ENCODE peak calls at places on chromosomes 16 and 17, in eight cellular contexts. G is AG09309; L is activated CD8-positive, alpha-beta T cell treated with anti-CD3 and anti-CD28 coated beads for 36 hours; A is ELF-1; K is activated CD4-positive, alpha-beta T cell treated with anti-CD3 and anti-CD28 coated beads, Interleukin-2, amount 10 ng/mL, durations not matched to agents 24 days and 14 days; C is stimulated activated naive B cell treated with anti-CD40 and anti-IgM and Interleukin-4, amounts not matched to agents 10 μg/mL and 1 μg/mL and 100 μg/mL, for 72 hours; T is CD4-positive, alpha-beta memory T cell; V is tibial artery. E is an unnamed sample.

GRCh38 chr16:18784917-18785623 is 5.1 kb downstream of the RPS15A start:
- DNase-seq in L (no peak), A (no peak), K (no peak), V (no peak), G (no peak), C (no peak), T (no peak), E (no peak)

GRCh38 chr17:50269477-50270429 is 4.5 kb upstream of the TMEM92 start:
- DNase-seq in K (peak; percentile 91), G (no peak), T (peak; percentile 53), L (peak; percentile 88), A (peak; percentile 76), V (peak; percentile 87), C (peak; percentile 36), E (peak; percentile 69)

GRCh38 chr17:58331815-58332719 is 3.5 kb upstream of the TSPOAP1 start:
- DNase-seq in K (peak; percentile 98), V (peak; percentile 55), C (peak; percentile 92), A (no peak), G (no peak), T (peak; percentile 88), L (peak; percentile 96), E (no peak)

GRCh38 chr17:61388561-61389356 is 10.9 kb upstream of the TBX2 start:
- DNase-seq in T (no peak), A (no peak), V (no peak), C (no peak), K (no peak), L (no peak), G (no peak), E (no peak)

GRCh38 chr16:16095646-16096045 is 127.6 kb downstream of the ABCC6 start:
- DNase-seq in V (no peak), K (no peak), A (no peak), C (no peak), T (no peak), G (no peak), L (no peak), E (no peak)

GRCh38 chr16:17365591-17366298 is 105.0 kb downstream of the XYLT1 start:
- DNase-seq in G (peak; percentile 66), A (no peak), V (no peak), C (no peak), T (no peak), L (no peak), K (peak; percentile 51), E (no peak)

GRCh38 chr17:65794572-65794971 is 233.1 kb upstream of the AXIN2 start:
- DNase-seq in T (no peak), L (peak; percentile 12), A (peak; percentile 31), C (no peak), K (peak; percentile 59), V (no peak), G (no peak), E (peak; percentile 36)

GRCh38 chr16:81562174-81562849 is 117.7 kb downstream of the CMIP start:
- DNase-seq in A (no peak), C (no peak), K (no peak), T (no peak), G (no peak), L (no peak), V (no peak), E (no peak)

GRCh38 chr17:73586153-73586906 is 57.9 kb downstream of the SDK2 start:
- DNase-seq in K (no peak), T (no peak), G (no peak), C (no peak), L (no peak), A (no peak), V (no peak), E (peak; percentile 13)

GRCh38 chr16:50585331-50585776 is 37.2 kb downstream of the NKD1 start:
- DNase-seq in L (no peak), T (no peak), C (no peak), V (peak; percentile 76), K (no peak), A (no peak), G (no peak), E (no peak)

GRCh38 chr16:3180445-3180878 is 7.5 kb upstream of the OR1F1 start:
- DNase-seq in C (no peak), T (no peak), L (peak; percentile 49), A (peak; percentile 52), G (no peak), V (no peak), K (peak; percentile 55), E (peak; percentile 77)

GRCh38 chr16:19168173-19169080 is at the start of gene SYT17:
- DNase-seq in C (peak; percentile 21), T (no peak), L (no peak), V (no peak), K (no peak), G (no peak), A (peak; percentile 40), E (no peak)

GRCh38 chr16:25110392-25110947 is 1.1 kb upstream of the LCMT1 start:
- DNase-seq in C (no peak), G (no peak), V (no peak), T (no peak), A (no peak), K (peak; percentile 76), L (peak; percentile 90), E (no peak)

GRCh38 chr17:31724619-31725018 is 134.4 kb downstream of the COPRS start:
- DNase-seq in L (no peak), T (no peak), K (no peak), G (no peak), A (no peak), C (no peak), V (no peak), E (no peak)

GRCh38 chr16:87931504-87931903 is 4.8 kb downstream of the CA5A start:
- DNase-seq in A (peak; percentile 62), V (no peak), C (no peak), G (no peak), L (peak; percentile 41), K (peak; percentile 70), T (no peak), E (no peak)

GRCh38 chr16:29007865-29008593 is 23.2 kb downstream of the LAT start:
- DNase-seq in A (no peak), V (no peak), K (peak; percentile 89), C (no peak), T (peak; percentile 84), G (no peak), L (peak; percentile 91), E (peak; percentile 60)

GRCh38 chr17:51263001-51263400 is 2.7 kb downstream of the UTP18 start:
- DNase-seq in K (no peak), G (no peak), V (no peak), T (no peak), A (no peak), C (no peak), L (no peak), E (peak; percentile 8)

GRCh38 chr16:52141871-52142270 is 405.1 kb downstream of the TOX3 start:
- DNase-seq in L (no peak), C (no peak), V (no peak), K (no peak), T (no peak), G (no peak), A (no peak), E (no peak)

GRCh38 chr16:80040814-80041213 is 440.3 kb upstream of the MAF start:
- DNase-seq in A (no peak), T (no peak), C (no peak), K (no peak), L (no peak), V (no peak), G (no peak), E (no peak)

GRCh38 chr17:307295-307691 is 45.3 kb downstream of the RPH3AL start:
- DNase-seq in T (no peak), V (no peak), A (no peak), G (no peak), C (no peak), K (no peak), L (no peak), E (no peak)

GRCh38 chr17:76381633-76382304 is 2.6 kb upstream of the SPHK1 start:
- DNase-seq in V (no peak), G (no peak), T (no peak), K (no peak), C (no peak), A (peak; percentile 51), L (no peak), E (no peak)

GRCh38 chr17:4934173-4934979 is 2.3 kb downstream of the GP1BA start:
- DNase-seq in G (no peak), A (peak; percentile 64), V (no peak), K (no peak), T (no peak), C (no peak), L (peak; percentile 38), E (peak; percentile 89)

GRCh38 chr17:50586421-50587247 is 26.1 kb downstream of the CACNA1G start:
- DNase-seq in C (no peak), V (no peak), A (peak; percentile 74), G (no peak), K (no peak), L (no peak), T (peak; percentile 5), E (no peak)

GRCh38 chr16:23039118-23039517 is 110.1 kb downstream of the USP31 start:
- DNase-seq in L (no peak), C (no peak), G (no peak), K (no peak), A (no peak), V (no peak), T (no peak), E (no peak)

GRCh38 chr17:41648411-41649195 is 24.2 kb upstream of the KRT17 start:
- DNase-seq in G (no peak), K (peak; percentile 96), V (peak; percentile 79), L (peak; percentile 88), A (peak; percentile 93), C (peak; percentile 74), T (peak; percentile 75), E (peak; percentile 83)

GRCh38 chr17:27602721-27603445 is 28.1 kb upstream of the LGALS9 start:
- DNase-seq in A (peak; percentile 91), C (peak; percentile 61), L (peak; percentile 83), T (peak; percentile 69), K (peak; percentile 91), V (peak; percentile 74), G (peak; percentile 11), E (peak; percentile 75)

GRCh38 chr16:3020247-3020603 is at the start of gene TNFRSF12A:
- DNase-seq in C (peak; percentile 57), A (no peak), V (peak; percentile 70), L (peak; percentile 82), T (peak; percentile 65), K (peak; percentile 92), G (no peak), E (peak; percentile 88)

GRCh38 chr16:30033270-30033669 is 2.2 kb upstream of the TLCD3B start:
- DNase-seq in A (no peak), G (no peak), C (peak; percentile 41), L (no peak), V (no peak), T (no peak), K (peak; percentile 56), E (peak; percentile 46)

GRCh38 chr16:76535-77272 is 1.3 kb upstream of the MPG start:
- DNase-seq in G (no peak), L (peak; percentile 32), K (peak; percentile 69), V (peak; percentile 88), C (no peak), T (no peak), A (peak; percentile 54), E (peak; percentile 65)

GRCh38 chr16:24834459-24835335 is 11.1 kb upstream of the SLC5A11 start:
- DNase-seq in A (peak; percentile 43), L (peak; percentile 19), K (no peak), V (no peak), T (no peak), C (no peak), G (no peak), E (peak; percentile 44)

GRCh38 chr17:38702166-38702899 is 2.7 kb upstream of the MLLT6 start:
- DNase-seq in C (peak; percentile 72), T (peak; percentile 83), L (peak; percentile 86), K (peak; percentile 93), V (peak; percentile 87), G (peak; percentile 18), A (peak; percentile 77), E (peak; percentile 87)

GRCh38 chr17:51006601-51007000 is 114.1 kb downstream of the SPAG9 start:
- DNase-seq in V (no peak), C (no peak), K (no peak), T (no peak), G (no peak), L (no peak), A (no peak), E (peak; percentile 41)

GRCh38 chr17:35542990-35543389 is 5.5 kb upstream of the SLFN12L start:
- DNase-seq in K (no peak), V (no peak), T (no peak), A (no peak), G (no peak), C (no peak), L (no peak), E (no peak)

GRCh38 chr17:69344939-69345338 is 18.0 kb upstream of the ABCA5 start:
- DNase-seq in K (no peak), L (no peak), V (no peak), A (no peak), G (no peak), C (no peak), T (no peak), E (peak; percentile 10)

E was measured in kidney tubule cell.